ENCODE peak calls at places on chromosomes 11 and 22, in eight cellular contexts. F, O, J, C, E, Y, R and Z are unnamed samples.

GRCh38 chr22:48424661-48425060 is 1403.0 kb downstream of the BRD1 start:
- DNase-seq in J (no peak), C (no peak), F (no peak), O (no peak), E (no peak), Y (no peak), R (no peak), Z (no peak)

GRCh38 chr11:115317428-115318185 is 186.6 kb downstream of the CADM1 start:
- DNase-seq in O (no peak), J (no peak), F (no peak), Y (no peak), E (no peak), C (no peak), R (no peak), Z (no peak)

GRCh38 chr11:31779268-31779879 is 31.7 kb downstream of the PAX6 start:
- DNase-seq in F (peak; percentile 36), J (no peak), R (no peak), C (no peak), Y (no peak), E (no peak), O (no peak), Z (no peak)

GRCh38 chr11:133163463-133164419 is 368.6 kb downstream of the OPCML start:
- DNase-seq in C (peak; percentile 62), E (no peak), F (peak; percentile 36), O (peak; percentile 61), Y (peak; percentile 24), R (no peak), J (peak; percentile 39), Z (no peak)

GRCh38 chr11:133041928-133042890 is 490.1 kb downstream of the OPCML start:
- DNase-seq in J (no peak), F (no peak), E (no peak), O (no peak), Y (no peak), R (no peak), C (no peak), Z (no peak)

GRCh38 chr11:73645570-73645969 is 811 bp upstream of the PLEKHB1 start:
- DNase-seq in F (no peak), Y (no peak), O (peak; percentile 29), E (no peak), J (no peak), C (no peak), R (no peak), Z (no peak)

GRCh38 chr22:22745225-22746060 is 101.0 kb downstream of the GGTLC2 start:
- DNase-seq in F (peak; percentile 50), J (no peak), E (no peak), O (peak; percentile 45), C (peak; percentile 57), R (no peak), Y (peak; percentile 41), Z (no peak)

GRCh38 chr11:111963786-111964385 is 26.7 kb downstream of the DIXDC1 start:
- DNase-seq in C (no peak), E (no peak), Y (no peak), J (no peak), F (no peak), R (no peak), O (no peak), Z (no peak)

GRCh38 chr22:28570697-28571373 is 108.8 kb downstream of the TTC28 start:
- DNase-seq in R (no peak), E (no peak), F (peak; percentile 15), O (peak; percentile 49), C (no peak), J (no peak), Y (no peak), Z (no peak)

GRCh38 chr11:36253238-36253637 is 36.0 kb downstream of the COMMD9 start:
- DNase-seq in R (no peak), J (no peak), C (no peak), F (no peak), Y (no peak), O (no peak), E (no peak), Z (peak; percentile 30)

GRCh38 chr22:19579113-19579811 is 55.1 kb upstream of the CLDN5 start:
- DNase-seq in Y (no peak), E (no peak), F (no peak), C (no peak), J (no peak), O (no peak), R (no peak), Z (no peak)

GRCh38 chr11:19853901-19854300 is 141.3 kb downstream of the NAV2 start:
- DNase-seq in Y (no peak), J (no peak), F (no peak), O (no peak), C (no peak), R (no peak), E (no peak), Z (no peak)

GRCh38 chr22:44889233-44889878 is 120.4 kb downstream of the PHF21B start:
- DNase-seq in E (peak; percentile 38), R (no peak), O (no peak), C (peak; percentile 11), F (no peak), Y (no peak), J (no peak), Z (no peak)
- TF ChIP-seq CTCF in E (no peak), R (no peak), O (no peak), C (no peak), F (no peak), Y (no peak), J (no peak), Z (no peak)

DNA sequence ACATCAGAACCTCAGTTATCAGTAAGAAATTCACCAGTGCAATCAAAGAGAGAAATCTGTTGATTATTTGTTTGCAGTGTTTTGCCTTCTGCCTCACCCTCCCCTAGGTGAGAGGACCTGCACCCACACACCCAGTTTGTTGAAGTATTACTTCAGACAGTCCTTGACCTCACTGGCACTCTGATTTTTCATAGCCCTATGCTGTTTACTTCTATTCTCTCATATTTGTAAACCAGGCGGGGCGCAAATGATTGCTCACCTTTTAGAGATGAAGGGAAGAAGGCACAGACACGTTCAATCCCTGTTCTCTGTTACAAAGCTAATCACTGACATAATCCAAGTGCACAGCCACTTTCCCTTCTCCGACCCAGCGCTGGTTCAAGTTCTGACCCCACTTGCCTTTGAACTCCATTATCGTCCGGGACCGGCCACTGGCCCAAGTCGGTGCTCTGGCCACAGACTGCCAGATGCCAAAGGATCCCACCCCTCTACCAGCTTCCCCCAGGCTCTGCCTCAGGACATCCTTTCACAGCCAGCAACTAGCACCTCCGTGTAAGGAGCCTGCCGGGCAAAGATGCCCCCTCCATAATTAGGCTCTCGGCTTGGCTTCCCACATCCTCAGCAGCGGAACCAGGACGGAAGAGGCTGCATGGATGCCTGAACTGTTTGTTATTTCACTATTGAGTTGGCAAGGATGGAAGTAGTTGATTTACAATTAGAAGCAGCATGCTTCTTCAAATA is 1.7 kb downstream of the ETS1 start:
- DNase-seq in F (no peak), Y (no peak), E (no peak), J (no peak), C (no peak), O (no peak), R (no peak), Z (no peak)
- H3K4me3 ChIP-seq in F (no peak overlapping the region), Y (no peak overlapping the region), E (peak overlapping the region; percentile 68), J (peak overlapping the region; percentile 6), C (no peak overlapping the region), O (no peak overlapping the region), R (no peak overlapping the region), Z (no peak overlapping the region)

GRCh38 chr11:118180300-118180703 is 3.9 kb upstream of the SCN2B start:
- DNase-seq in R (peak; percentile 64), J (peak; percentile 45), E (no peak), C (peak; percentile 35), O (peak; percentile 48), F (peak; percentile 11), Y (no peak), Z (peak; percentile 53)

GRCh38 chr11:118175031-118175531 is 1.4 kb downstream of the SCN2B start:
- DNase-seq in Y (no peak), E (no peak), F (peak; percentile 7), J (no peak), O (peak; percentile 11), R (no peak), C (no peak), Z (no peak)

GRCh38 chr11:118175600-118176399 is 639 bp downstream of the SCN2B start:
- DNase-seq in E (no peak), J (no peak), F (no peak), Y (no peak), O (no peak), R (no peak), C (no peak), Z (no peak)

GRCh38 chr11:118174006-118174567 is 2.4 kb downstream of the SCN2B start:
- DNase-seq in F (no peak), E (no peak), C (no peak), R (no peak), Y (no peak), O (no peak), J (no peak), Z (no peak)

GRCh38 chr11:118176400-118177134 is at the start of gene SCN2B:
- DNase-seq in E (no peak), R (no peak), J (no peak), F (no peak), C (no peak), O (peak; percentile 30), Y (no peak), Z (no peak)
- TF ChIP-seq CTCF in E (no peak), R (no peak), J (no peak), F (no peak), C (no peak), O (no peak), Y (no peak), Z (no peak)

GRCh38 chr11:129769059-129769458 is 46.6 kb upstream of the TMEM45B start:
- DNase-seq in E (no peak), F (no peak), J (no peak), C (no peak), Y (no peak), R (no peak), O (no peak), Z (no peak)

GRCh38 chr11:129770993-129771392 is 44.7 kb upstream of the TMEM45B start:
- DNase-seq in E (no peak), F (no peak), O (no peak), C (no peak), Y (no peak), R (no peak), J (no peak), Z (no peak)

GRCh38 chr11:129768356-129768755 is 47.3 kb upstream of the TMEM45B start:
- DNase-seq in F (no peak), C (no peak), O (peak; percentile 12), Y (no peak), J (no peak), E (no peak), R (no peak), Z (no peak)

GRCh38 chr11:129767827-129768226 is 47.8 kb upstream of the TMEM45B start:
- DNase-seq in C (no peak), J (no peak), R (no peak), O (no peak), E (no peak), Y (no peak), F (no peak), Z (no peak)

DNA sequence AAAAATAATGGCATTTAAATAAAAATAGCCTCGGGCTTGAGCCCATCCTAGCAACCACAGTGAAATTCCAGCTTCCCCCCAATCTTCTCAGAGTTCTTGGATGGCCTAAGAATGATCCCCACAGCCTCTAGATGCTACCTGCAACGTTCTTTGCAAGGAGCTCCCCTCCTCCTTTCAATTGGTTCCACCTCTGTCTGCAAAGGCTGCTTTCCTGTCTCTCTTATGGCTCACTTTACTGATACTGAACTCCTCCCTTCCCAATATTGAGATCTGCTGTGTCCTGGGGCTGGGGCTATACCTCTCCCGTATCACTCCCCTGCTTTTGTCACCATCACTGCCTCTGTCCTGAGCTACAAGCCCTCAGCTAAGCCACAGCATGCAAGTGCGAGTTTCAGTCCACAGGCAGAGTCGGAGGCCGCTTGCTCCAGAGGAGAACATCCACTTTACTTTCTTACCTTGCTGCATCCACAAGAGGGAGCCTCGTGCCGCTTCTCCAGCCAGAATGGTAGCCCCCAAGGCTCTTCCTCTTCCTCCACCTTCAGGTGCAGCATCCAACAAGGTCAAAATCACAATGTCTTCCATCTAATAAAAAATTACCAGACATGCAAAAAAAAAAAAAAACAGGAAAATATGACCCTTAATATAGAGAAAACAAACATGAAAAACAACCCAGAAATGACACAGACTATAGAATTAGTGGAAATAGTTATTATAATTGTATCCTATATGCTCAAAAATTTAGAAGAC is 48.6 kb upstream of the TMEM45B start:
- DNase-seq in F (peak; percentile 48), R (no peak), O (peak; percentile 48), Y (peak; percentile 44), E (no peak), C (peak; percentile 27), J (no peak), Z (no peak)
- H3K4me3 ChIP-seq in F (no peak overlapping the region), R (no peak overlapping the region), O (no peak overlapping the region), Y (no peak overlapping the region), E (no peak overlapping the region), C (no peak overlapping the region), J (no peak overlapping the region), Z (no peak overlapping the region)